ENCODE peak calls at places on chromosomes 1 and 21, in seven cellular contexts. M, Y, O, G, B, C and H are unnamed samples.

GRCh38 chr21:45950740-45951515 is 30.6 kb upstream of the COL6A1 start:
- DNase-seq in M (peak), Y (peak), O (peak), G (peak), B (no peak), C (peak), H (no peak)

GRCh38 chr1:227891223-227891954 is 56.3 kb downstream of the WNT9A start:
- DNase-seq in M (peak), Y (peak), O (no peak), G (no peak), B (peak), C (no peak), H (peak)

GRCh38 chr1:28144203-28145135 is 32.0 kb downstream of the PTAFR start:
- DNase-seq in M (no peak), Y (no peak), O (peak), G (peak), B (no peak), C (peak), H (no peak)

GRCh38 chr1:37721565-37721964 is 29.2 kb downstream of the CDCA8 start:
- DNase-seq in M (no peak), Y (no peak), O (no peak), G (no peak), B (no peak), C (no peak), H (no peak)

GRCh38 chr21:14096577-14096976 is 114.2 kb downstream of the LIPI start:
- DNase-seq in M (no peak), Y (no peak), O (no peak), G (no peak), B (no peak), C (no peak), H (no peak)

GRCh38 chr1:42931911-42932422 is 26.7 kb downstream of the SLC2A1 start:
- DNase-seq in M (no peak), Y (no peak), O (no peak), G (no peak), B (no peak), C (no peak), H (no peak)

GRCh38 chr1:20361805-20362381 is 71.2 kb downstream of the VWA5B1 start:
- DNase-seq in M (peak), Y (peak), O (peak), G (peak), B (peak), C (peak), H (peak)

GRCh38 chr1:11431946-11432507 is 46.9 kb upstream of the DISP3 start:
- DNase-seq in M (no peak), Y (no peak), O (no peak), G (no peak), B (no peak), C (no peak), H (no peak)

GRCh38 chr1:23593042-23593521 is 33.8 kb upstream of the ID3 start:
- DNase-seq in M (no peak), Y (no peak), O (no peak), G (no peak), B (no peak), C (no peak), H (no peak)

GRCh38 chr21:42545745-42546144 is 32.1 kb downstream of the SLC37A1 start:
- DNase-seq in M (no peak), Y (no peak), O (no peak), G (no peak), B (no peak), C (no peak), H (no peak)

GRCh38 chr21:44085491-44086321 is 21.5 kb upstream of the PWP2 start:
- DNase-seq in M (no peak), Y (no peak), O (no peak), G (peak), B (no peak), C (no peak), H (no peak)

GRCh38 chr1:174726167-174726879 is 273.4 kb upstream of the CACYBP start:
- DNase-seq in M (no peak), Y (no peak), O (peak), G (peak), B (no peak), C (peak), H (no peak)

GRCh38 chr1:66752000-66752592 is at the start of gene DYNLT5:
- DNase-seq in M (peak), Y (peak), O (peak), G (peak), B (peak), C (peak), H (peak)

GRCh38 chr1:117180571-117180970 is 30.2 kb downstream of the VTCN1 start:
- DNase-seq in M (peak), Y (peak), O (no peak), G (no peak), B (no peak), C (no peak), H (no peak)

GRCh38 chr1:15130607-15131006 is 22.9 kb upstream of the TMEM51 start:
- DNase-seq in M (no peak), Y (no peak), O (no peak), G (no peak), B (no peak), C (no peak), H (no peak)

GRCh38 chr1:247331172-247331525 is 518 bp downstream of the ZNF496 start:
- DNase-seq in M (peak), Y (peak), O (peak), G (peak), B (peak), C (peak), H (peak)

GRCh38 chr1:154430903-154431302 is 25.8 kb downstream of the IL6R start:
- DNase-seq in M (no peak), Y (no peak), O (peak), G (peak), B (peak), C (no peak), H (no peak)

GRCh38 chr1:197920345-197921117 is 3.4 kb downstream of the LHX9 start:
- DNase-seq in M (no peak), Y (no peak), O (no peak), G (no peak), B (no peak), C (no peak), H (no peak)

GRCh38 chr1:4253918-4254317 is 353.8 kb upstream of the C1orf174 start:
- DNase-seq in M (no peak), Y (no peak), O (no peak), G (no peak), B (no peak), C (no peak), H (no peak)

GRCh38 chr1:22256213-22256512 is 113.3 kb upstream of the WNT4 start:
- DNase-seq in M (no peak), Y (no peak), O (no peak), G (no peak), B (no peak), C (no peak), H (no peak)

GRCh38 chr1:37479255-37480124 is 5.1 kb downstream of the ZC3H12A start:
- DNase-seq in M (peak), Y (peak), O (peak), G (peak), B (no peak), C (peak), H (no peak)

GRCh38 chr1:158002022-158002629 is 8.7 kb downstream of the KIRREL1 start:
- DNase-seq in M (no peak), Y (no peak), O (peak), G (peak), B (no peak), C (no peak), H (no peak)

GRCh38 chr1:18452550-18452949 is 28.2 kb upstream of the KLHDC7A start:
- DNase-seq in M (no peak), Y (no peak), O (peak), G (peak), B (peak), C (no peak), H (no peak)

GRCh38 chr1:171366099-171366498 is 52.1 kb downstream of the FMO4 start:
- DNase-seq in M (no peak), Y (no peak), O (peak), G (peak), B (no peak), C (no peak), H (no peak)

GRCh38 chr1:238789916-238790667 is 596.3 kb upstream of the CHRM3 start:
- DNase-seq in M (no peak), Y (no peak), O (no peak), G (no peak), B (no peak), C (no peak), H (no peak)

GRCh38 chr1:68585371-68585770 is 88.5 kb upstream of the DEPDC1 start:
- DNase-seq in M (no peak), Y (no peak), O (no peak), G (no peak), B (no peak), C (no peak), H (no peak)

GRCh38 chr1:87450136-87450535 is 121.5 kb downstream of the LMO4 start:
- DNase-seq in M (no peak), Y (no peak), O (no peak), G (no peak), B (no peak), C (no peak), H (no peak)

GRCh38 chr21:28547795-28548194 is 444.9 kb downstream of the LTN1 start:
- DNase-seq in M (no peak), Y (no peak), O (no peak), G (no peak), B (no peak), C (peak), H (no peak)

GRCh38 chr21:36910581-36911307 is 55.7 kb downstream of the HLCS start:
- DNase-seq in M (no peak), Y (no peak), O (peak), G (peak), B (no peak), C (peak), H (no peak)

GRCh38 chr1:53731779-53732305 is 7.1 kb downstream of the GLIS1 start:
- DNase-seq in M (no peak), Y (no peak), O (peak), G (peak), B (no peak), C (peak), H (no peak)

GRCh38 chr1:225813250-225813964 is 3.5 kb downstream of the EPHX1 start:
- DNase-seq in M (peak), Y (peak), O (peak), G (peak), B (no peak), C (no peak), H (no peak)

GRCh38 chr1:246769306-246769705 is 45.1 kb downstream of the SCCPDH start:
- DNase-seq in M (no peak), Y (no peak), O (peak), G (peak), B (no peak), C (peak), H (no peak)

GRCh38 chr1:178238722-178239510 is 145.0 kb downstream of the RASAL2 start:
- DNase-seq in M (no peak), Y (no peak), O (peak), G (peak), B (no peak), C (peak), H (no peak)

GRCh38 chr1:240692339-240692705 is 80.4 kb upstream of the GREM2 start:
- DNase-seq in M (no peak), Y (no peak), O (no peak), G (no peak), B (no peak), C (no peak), H (no peak)
- TF ChIP-seq CTCF in M (no peak), Y (no peak), O (no peak), G (no peak), B (no peak), C (no peak), H (no peak)

DNA sequence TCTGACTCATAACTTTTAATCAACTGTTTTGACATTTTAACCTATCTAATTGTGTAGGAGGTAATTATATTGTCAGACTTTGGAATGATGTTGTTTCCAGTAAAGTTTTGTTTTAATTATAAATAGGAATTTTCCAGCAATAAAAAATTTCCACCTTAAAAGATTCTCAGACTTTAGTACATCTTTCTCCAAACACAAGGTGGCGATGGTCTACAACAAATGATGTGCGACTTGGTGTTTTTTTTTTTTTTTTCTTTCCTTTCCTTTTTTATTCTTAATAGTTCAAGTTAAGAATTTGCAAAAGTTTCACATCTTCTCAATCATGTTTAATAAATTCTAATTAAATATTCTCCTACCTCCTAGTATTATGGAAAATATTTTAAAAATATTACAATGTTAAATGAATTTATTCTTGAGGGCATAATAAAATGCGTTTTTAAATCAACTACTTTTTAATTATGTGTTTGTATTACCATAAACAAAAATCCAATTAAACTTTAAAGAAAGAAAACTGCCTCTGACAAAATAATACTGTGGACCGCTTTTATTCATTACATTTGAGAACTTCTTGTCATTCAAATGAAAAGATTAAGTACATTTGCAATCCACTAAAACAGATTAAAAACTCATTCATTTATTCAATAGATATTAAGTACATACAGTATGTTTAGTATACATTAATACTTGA is 4.4 kb upstream of the ADAMTS1 start:
- DNase-seq in M (no peak), Y (no peak), O (peak), G (peak), B (no peak), C (peak), H (no peak)
- TF ChIP-seq CTCF in M (peak), Y (peak), O (peak), G (peak), B (peak), C (peak), H (peak)

GRCh38 chr1:77658271-77658670 is 24.2 kb downstream of the ZZZ3 start:
- DNase-seq in M (no peak), Y (no peak), O (no peak), G (no peak), B (no peak), C (no peak), H (no peak)
- TF ChIP-seq CTCF in M (no peak), Y (no peak), O (no peak), G (no peak), B (no peak), C (no peak), H (no peak)

GRCh38 chr1:48229309-48229708 is 6.8 kb downstream of the SLC5A9 start:
- DNase-seq in M (no peak), Y (no peak), O (no peak), G (no peak), B (no peak), C (no peak), H (no peak)

GRCh38 chr1:48232722-48233121 is 10.2 kb downstream of the SLC5A9 start:
- DNase-seq in M (no peak), Y (no peak), O (no peak), G (no peak), B (no peak), C (no peak), H (no peak)

GRCh38 chr1:48225579-48225978 is 3.1 kb downstream of the SLC5A9 start:
- DNase-seq in M (no peak), Y (no peak), O (no peak), G (no peak), B (no peak), C (no peak), H (no peak)

GRCh38 chr1:48227165-48228013 is 4.9 kb downstream of the SLC5A9 start:
- DNase-seq in M (no peak), Y (no peak), O (no peak), G (no peak), B (no peak), C (no peak), H (no peak)

DNA sequence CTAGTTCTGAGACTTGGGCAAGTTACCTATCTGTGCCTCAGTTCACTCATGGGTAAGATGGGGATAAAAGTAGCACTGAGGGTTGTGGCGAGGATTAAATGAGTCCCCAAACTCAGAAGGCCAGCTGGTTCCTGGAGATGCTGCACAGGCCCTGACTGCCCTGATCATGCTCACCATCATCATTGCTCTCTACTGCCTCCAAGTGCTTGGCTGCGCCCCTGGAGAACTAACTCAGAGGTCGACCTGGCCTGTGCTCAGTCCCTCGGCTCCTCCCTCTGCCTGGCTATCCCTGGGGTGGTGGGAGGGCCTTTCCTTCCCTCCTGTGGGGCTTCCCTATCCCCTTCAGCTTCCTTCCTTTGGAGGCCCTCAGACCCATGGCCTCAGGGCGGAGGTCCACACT is 5.6 kb downstream of the SLC5A9 start:
- DNase-seq in M (no peak), Y (no peak), O (no peak), G (no peak), B (no peak), C (no peak), H (no peak)
- TF ChIP-seq CTCF in M (no peak), Y (no peak), O (peak), G (no peak), B (peak), C (peak), H (peak)

GRCh38 chr1:27137022-27137542 is 17.8 kb downstream of the SLC9A1 start:
- DNase-seq in M (no peak), Y (no peak), O (no peak), G (no peak), B (no peak), C (no peak), H (no peak)

GRCh38 chr1:27138368-27138767 is 16.6 kb downstream of the SLC9A1 start:
- DNase-seq in M (no peak), Y (no peak), O (no peak), G (no peak), B (no peak), C (no peak), H (no peak)

GRCh38 chr1:27137544-27138075 is 17.3 kb downstream of the SLC9A1 start:
- DNase-seq in M (no peak), Y (no peak), O (no peak), G (no peak), B (peak), C (no peak), H (no peak)

GRCh38 chr1:27133990-27134389 is 20.9 kb downstream of the SLC9A1 start:
- DNase-seq in M (no peak), Y (no peak), O (no peak), G (no peak), B (no peak), C (no peak), H (no peak)

DNA sequence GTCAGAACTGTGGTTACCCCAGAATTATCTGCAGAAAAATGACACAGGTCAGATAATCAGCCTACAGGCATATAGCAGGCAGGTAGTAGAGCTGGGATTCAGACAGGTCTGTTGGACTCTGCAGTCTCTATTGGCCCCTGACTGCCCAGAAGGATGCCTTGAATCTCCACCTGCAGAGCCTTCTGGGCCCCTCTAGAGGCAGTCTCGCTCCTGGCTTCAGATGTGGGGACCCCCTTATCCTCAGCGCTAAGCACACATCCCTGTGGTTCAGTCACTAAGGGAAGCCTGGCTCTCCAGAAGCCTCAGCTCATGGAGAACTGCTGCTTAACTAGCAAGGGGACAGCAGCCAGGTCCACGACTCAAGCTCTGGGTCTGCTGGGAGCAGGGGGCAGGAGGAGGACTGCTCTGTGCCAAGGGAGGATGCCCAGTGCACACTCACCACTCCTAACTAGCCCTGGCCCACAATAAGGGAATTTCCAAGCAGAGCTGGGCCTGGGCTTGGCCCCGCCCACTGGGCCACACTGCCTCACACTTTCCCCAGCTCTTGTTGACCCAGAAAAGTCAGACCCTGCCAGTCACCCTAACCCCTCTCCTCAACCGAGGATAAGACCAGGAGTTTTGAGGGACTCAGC is 18.9 kb downstream of the SLC9A1 start:
- DNase-seq in M (no peak), Y (no peak), O (no peak), G (no peak), B (no peak), C (no peak), H (no peak)
- TF ChIP-seq CTCF in M (no peak), Y (no peak), O (no peak), G (peak), B (no peak), C (no peak), H (peak)

DNA sequence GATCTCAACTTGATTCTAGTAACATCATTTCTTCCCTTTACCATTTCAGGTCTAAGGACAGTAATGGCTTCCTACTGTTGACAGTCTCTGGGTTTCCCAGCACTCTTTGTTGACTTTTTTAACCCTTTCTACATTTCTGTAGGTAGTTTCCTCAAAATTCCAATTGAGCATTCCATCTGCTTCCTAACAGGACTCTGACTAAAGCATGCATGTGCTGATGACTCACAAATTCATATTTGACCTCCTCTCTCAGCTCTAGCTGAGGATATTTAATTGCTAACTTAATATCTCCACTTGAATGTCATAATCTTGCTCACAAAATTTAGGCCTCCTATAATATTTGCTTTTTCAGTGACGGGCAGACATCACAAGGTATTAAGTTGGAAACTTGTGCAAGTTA is 93.3 kb upstream of the ZNHIT6 start:
- DNase-seq in M (no peak), Y (no peak), O (peak), G (peak), B (no peak), C (peak), H (no peak)
- TF ChIP-seq CTCF in M (no peak), Y (no peak), O (no peak), G (no peak), B (no peak), C (no peak), H (no peak)

GRCh38 chr1:81174811-81175476 is 625.8 kb upstream of the ADGRL2 start:
- DNase-seq in M (no peak), Y (no peak), O (peak), G (peak), B (no peak), C (peak), H (no peak)
- TF ChIP-seq CTCF in M (no peak), Y (no peak), O (no peak), G (no peak), B (no peak), C (no peak), H (no peak)